ENCODE peak calls at places on chromosome 4, in seven cellular contexts. R is naive thymus-derived CD4-positive, alpha-beta T cell; D is cardiac muscle cell; K is H7; F is ascending aorta; A is astrocyte; Z is fibroblast of lung. G is an unnamed sample. For H3K27me3, the result is how much of the 10 kb centered on the place peaks cover.

GRCh38 chr4:188822698-188823097 is 683.5 kb downstream of the TRIML1 start:
- DNase-seq in A (no peak), F (no peak), K (peak), R (no peak), D (no peak), Z (no peak), G (no peak)

GRCh38 chr4:70927502-70928139 is 25.5 kb downstream of the MOB1B start:
- DNase-seq in K (no peak), F (no peak), Z (no peak), A (no peak), D (no peak), R (peak), G (no peak)

GRCh38 chr4:7282786-7283185 is 90.4 kb downstream of the SORCS2 start:
- DNase-seq in D (no peak), R (no peak), Z (no peak), A (no peak), F (no peak), K (no peak), G (no peak)

GRCh38 chr4:94416981-94417380 is 34.8 kb upstream of the PDLIM5 start:
- DNase-seq in F (no peak), K (no peak), Z (no peak), D (no peak), R (no peak), A (no peak), G (no peak)

GRCh38 chr4:88818650-88819470 is 121.2 kb upstream of the NAP1L5 start:
- DNase-seq in Z (peak), F (no peak), K (peak), R (peak), D (peak), A (no peak), G (peak)

GRCh38 chr4:128823025-128823661 is 13.6 kb downstream of the JADE1 start:
- DNase-seq in R (no peak), A (peak), F (no peak), D (peak), Z (peak), K (no peak), G (no peak)

GRCh38 chr4:44446801-44447562 is 1.6 kb downstream of the KCTD8 start:
- DNase-seq in A (no peak), D (peak), K (peak), R (no peak), Z (no peak), F (no peak), G (no peak)

GRCh38 chr4:110487873-110488272 is 11.9 kb downstream of the ENPEP start:
- DNase-seq in K (no peak), R (no peak), A (no peak), F (no peak), D (peak), Z (peak), G (no peak)

GRCh38 chr4:165301833-165302232 is 25.6 kb upstream of the MSMO1 start:
- DNase-seq in K (no peak), F (no peak), D (peak), R (peak), Z (peak), A (peak), G (no peak)

GRCh38 chr4:75939890-75940691 is 722 bp downstream of the NAAA start:
- DNase-seq in R (peak), D (peak), A (peak), Z (peak), F (peak), K (peak), G (peak)

GRCh38 chr4:44071959-44072955 is 376.4 kb downstream of the KCTD8 start:
- DNase-seq in R (no peak), K (no peak), F (no peak), A (no peak), Z (no peak), D (no peak), G (no peak)

GRCh38 chr4:161336016-161336415 is 827.8 kb downstream of the FSTL5 start:
- DNase-seq in K (no peak), D (no peak), A (peak), F (no peak), Z (no peak), R (no peak), G (no peak)

GRCh38 chr4:111854494-111855087 is 290.7 kb upstream of the FAM241A start:
- DNase-seq in F (no peak), K (peak), R (no peak), Z (peak), A (peak), D (peak), G (no peak)

GRCh38 chr4:1053080-1053661 is 41.7 kb downstream of the FGFRL1 start:
- DNase-seq in D (peak), K (peak), R (no peak), Z (peak), A (no peak), F (no peak), G (no peak)

GRCh38 chr4:70300215-70300614 is 34.6 kb upstream of the CABS1 start:
- DNase-seq in D (no peak), R (no peak), F (no peak), K (no peak), Z (no peak), A (no peak), G (no peak)

GRCh38 chr4:111718763-111719537 is 426.3 kb upstream of the FAM241A start:
- DNase-seq in D (no peak), A (no peak), F (no peak), R (no peak), Z (no peak), K (no peak), G (no peak)

GRCh38 chr4:38034986-38035882 is 75.0 kb downstream of the PTTG2 start:
- DNase-seq in Z (peak), R (peak), A (peak), F (no peak), D (peak), K (peak), G (peak)

GRCh38 chr4:15077969-15078368 is 75.7 kb downstream of the CPEB2 start:
- DNase-seq in R (no peak), F (no peak), D (peak), Z (peak), K (no peak), A (peak), G (no peak)

GRCh38 chr4:30536231-30536630 is 183.9 kb upstream of the PCDH7 start:
- DNase-seq in R (no peak), Z (peak), K (no peak), D (peak), F (no peak), A (peak), G (no peak)

GRCh38 chr4:29423836-29424721 is 1296.1 kb upstream of the PCDH7 start:
- DNase-seq in D (peak), A (peak), Z (peak), F (no peak), R (no peak), K (no peak), G (no peak)

GRCh38 chr4:3531306-3531886 is 826 bp downstream of the LRPAP1 start:
- DNase-seq in K (peak), F (no peak), D (peak), Z (peak), R (no peak), A (no peak), G (no peak)

GRCh38 chr4:177367336-177367735 is 57.7 kb downstream of the NEIL3 start:
- DNase-seq in K (peak), F (no peak), R (peak), Z (no peak), D (peak), A (peak), G (no peak)

GRCh38 chr4:3337357-3337732 is 44.5 kb downstream of the RGS12 start:
- DNase-seq in A (no peak), R (no peak), F (no peak), K (no peak), D (no peak), Z (no peak), G (no peak)

DNA sequence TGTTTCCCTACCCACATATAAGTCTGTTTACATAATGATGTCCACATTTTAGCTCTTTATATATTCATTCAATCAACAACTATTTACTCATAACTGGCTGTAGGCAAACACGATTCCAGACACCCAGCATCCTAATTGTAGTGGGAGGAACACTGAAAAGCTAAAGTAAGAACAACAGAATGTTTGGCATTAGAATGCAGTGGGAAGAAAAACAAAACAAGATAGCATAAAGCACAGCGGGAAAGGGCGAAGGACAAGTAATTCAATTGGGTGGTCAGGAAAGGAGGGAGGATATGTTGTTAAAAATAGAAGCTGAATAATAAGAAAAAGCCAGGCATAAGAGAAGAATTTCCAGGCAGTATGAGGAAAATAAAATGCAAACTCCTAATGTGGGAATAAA is 189.5 kb upstream of the FAT4 start:
- DNase-seq in F (no peak), Z (no peak), K (no peak), R (no peak), D (peak), A (no peak), G (no peak)
- H3K27me3 ChIP-seq in F (under half), Z (under half), K (under half), R (under half), D (under half), A (under half), G (under half)

DNA sequence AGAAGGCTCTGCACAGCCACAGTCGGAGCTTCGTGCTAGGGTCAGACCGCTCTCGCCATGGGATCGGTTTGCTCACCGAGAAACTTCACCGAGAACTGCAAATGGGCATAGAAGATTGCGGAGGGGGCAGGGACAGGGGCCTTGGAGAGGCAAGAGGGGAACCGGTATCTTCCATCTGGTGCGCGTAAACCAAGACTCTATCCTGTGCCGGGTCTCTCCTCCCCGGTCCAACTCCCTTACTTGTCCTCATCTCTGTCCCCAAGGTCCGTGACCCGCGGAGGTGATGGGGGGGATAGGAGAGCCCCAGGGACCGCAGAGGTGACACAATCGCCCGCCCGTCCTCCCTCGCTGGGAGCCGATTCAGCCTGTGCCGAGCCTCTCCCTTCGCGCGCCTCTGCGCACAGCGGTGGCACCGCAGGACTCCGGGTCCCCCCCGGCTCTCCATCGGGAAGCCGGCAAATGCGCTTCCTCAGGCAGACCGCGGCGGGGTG is 960 bp downstream of the SCD5 start:
- DNase-seq in D (peak), Z (peak), K (peak), A (peak), R (no peak), F (no peak), G (peak)
- H3K27me3 ChIP-seq in D (half or more), Z (under half), K (half or more), A (under half), R (under half), F (under half), G (under half)

GRCh38 chr4:16117164-16117563 is 33.3 kb upstream of the PROM1 start:
- DNase-seq in R (no peak), A (no peak), K (no peak), D (no peak), Z (no peak), F (no peak), G (no peak)

GRCh38 chr4:16116019-16116418 is 32.2 kb upstream of the PROM1 start:
- DNase-seq in A (no peak), Z (no peak), K (no peak), D (no peak), R (no peak), F (no peak), G (no peak)

GRCh38 chr4:16116493-16116990 is 32.7 kb upstream of the PROM1 start:
- DNase-seq in D (no peak), A (no peak), Z (no peak), R (no peak), F (no peak), K (no peak), G (no peak)

GRCh38 chr4:16113741-16114140 is 29.9 kb upstream of the PROM1 start:
- DNase-seq in F (no peak), A (no peak), Z (no peak), K (no peak), D (no peak), R (no peak), G (no peak)

GRCh38 chr4:16114546-16114945 is 30.7 kb upstream of the PROM1 start:
- DNase-seq in A (no peak), D (no peak), Z (no peak), R (no peak), K (no peak), F (no peak), G (no peak)
- H3K27me3 ChIP-seq in A (under half), D (under half), Z (under half), R (under half), K (under half), F (under half), G (under half)

GRCh38 chr4:84492290-84492689 is 6.8 kb downstream of the NKX6-1 start:
- DNase-seq in K (peak), R (no peak), D (no peak), Z (no peak), F (no peak), A (no peak), G (no peak)

GRCh38 chr4:84492737-84493091 is 6.4 kb downstream of the NKX6-1 start:
- DNase-seq in F (no peak), A (no peak), D (no peak), Z (no peak), R (no peak), K (peak), G (no peak)

GRCh38 chr4:84491420-84491819 is 7.7 kb downstream of the NKX6-1 start:
- DNase-seq in F (no peak), K (no peak), R (no peak), Z (no peak), D (no peak), A (no peak), G (no peak)

GRCh38 chr4:84493092-84493850 is 5.8 kb downstream of the NKX6-1 start:
- DNase-seq in F (no peak), Z (peak), R (no peak), A (peak), D (peak), K (peak), G (no peak)

DNA sequence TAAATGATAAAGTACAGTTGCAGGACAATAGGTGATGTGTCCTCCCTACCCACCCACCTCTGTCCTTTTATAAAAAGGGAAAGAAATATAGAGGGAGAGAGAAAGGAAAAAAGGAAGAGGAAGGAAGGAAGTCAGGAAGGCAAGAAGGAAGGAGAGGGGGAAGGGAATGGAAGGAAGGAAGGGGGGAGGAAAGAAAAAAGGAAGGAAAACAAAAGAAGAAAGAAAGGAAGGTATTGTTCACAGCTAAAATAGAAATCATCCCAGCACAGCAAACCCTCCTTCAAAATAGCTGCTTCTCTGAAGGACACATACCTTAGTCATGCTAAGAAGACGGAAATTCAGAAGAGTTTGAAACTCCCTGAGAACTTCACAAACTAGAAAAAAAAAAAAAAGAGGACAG is 8.4 kb downstream of the NKX6-1 start:
- DNase-seq in F (no peak), A (no peak), K (no peak), R (no peak), Z (no peak), D (no peak), G (no peak)
- H3K27me3 ChIP-seq in F (under half), A (half or more), K (half or more), R (under half), Z (under half), D (half or more), G (under half)

GRCh38 chr4:133147922-133148689 is 988 bp upstream of the PCDH10 start:
- DNase-seq in A (peak), F (no peak), K (peak), Z (peak), R (no peak), D (peak), G (no peak)

GRCh38 chr4:133148690-133149363 is at the start of gene PCDH10:
- DNase-seq in D (peak), R (peak), Z (peak), K (peak), A (peak), F (peak), G (no peak)

GRCh38 chr4:133146574-133147198 is 2.4 kb upstream of the PCDH10 start:
- DNase-seq in F (no peak), Z (peak), R (no peak), A (peak), K (peak), D (peak), G (no peak)

GRCh38 chr4:133146192-133146573 is 2.9 kb upstream of the PCDH10 start:
- DNase-seq in D (no peak), A (no peak), Z (no peak), R (no peak), F (no peak), K (no peak), G (no peak)

GRCh38 chr4:133147365-133147821 is 1.7 kb upstream of the PCDH10 start:
- DNase-seq in Z (no peak), R (no peak), K (peak), A (no peak), D (peak), F (no peak), G (no peak)
- H3K27me3 ChIP-seq in Z (under half), R (under half), K (half or more), A (under half), D (under half), F (under half), G (under half)

GRCh38 chr4:99612704-99613103 is 38.1 kb downstream of the MTTP start:
- DNase-seq in R (no peak), Z (no peak), F (no peak), K (no peak), A (no peak), D (no peak), G (no peak)

GRCh38 chr4:99608417-99608816 is 33.8 kb downstream of the MTTP start:
- DNase-seq in F (no peak), R (no peak), K (no peak), Z (no peak), D (no peak), A (no peak), G (no peak)

GRCh38 chr4:99614491-99614890 is 39.9 kb downstream of the MTTP start:
- DNase-seq in D (no peak), K (no peak), Z (no peak), A (no peak), F (no peak), R (no peak), G (no peak)

GRCh38 chr4:99612281-99612680 is 37.7 kb downstream of the MTTP start:
- DNase-seq in F (no peak), Z (no peak), R (no peak), A (no peak), K (no peak), D (no peak), G (no peak)

GRCh38 chr4:99610605-99611172 is 36.1 kb downstream of the MTTP start:
- DNase-seq in D (no peak), R (no peak), A (peak), Z (peak), K (no peak), F (no peak), G (no peak)
- H3K27me3 ChIP-seq in D (under half), R (under half), A (under half), Z (under half), K (under half), F (under half), G (under half)

DNA sequence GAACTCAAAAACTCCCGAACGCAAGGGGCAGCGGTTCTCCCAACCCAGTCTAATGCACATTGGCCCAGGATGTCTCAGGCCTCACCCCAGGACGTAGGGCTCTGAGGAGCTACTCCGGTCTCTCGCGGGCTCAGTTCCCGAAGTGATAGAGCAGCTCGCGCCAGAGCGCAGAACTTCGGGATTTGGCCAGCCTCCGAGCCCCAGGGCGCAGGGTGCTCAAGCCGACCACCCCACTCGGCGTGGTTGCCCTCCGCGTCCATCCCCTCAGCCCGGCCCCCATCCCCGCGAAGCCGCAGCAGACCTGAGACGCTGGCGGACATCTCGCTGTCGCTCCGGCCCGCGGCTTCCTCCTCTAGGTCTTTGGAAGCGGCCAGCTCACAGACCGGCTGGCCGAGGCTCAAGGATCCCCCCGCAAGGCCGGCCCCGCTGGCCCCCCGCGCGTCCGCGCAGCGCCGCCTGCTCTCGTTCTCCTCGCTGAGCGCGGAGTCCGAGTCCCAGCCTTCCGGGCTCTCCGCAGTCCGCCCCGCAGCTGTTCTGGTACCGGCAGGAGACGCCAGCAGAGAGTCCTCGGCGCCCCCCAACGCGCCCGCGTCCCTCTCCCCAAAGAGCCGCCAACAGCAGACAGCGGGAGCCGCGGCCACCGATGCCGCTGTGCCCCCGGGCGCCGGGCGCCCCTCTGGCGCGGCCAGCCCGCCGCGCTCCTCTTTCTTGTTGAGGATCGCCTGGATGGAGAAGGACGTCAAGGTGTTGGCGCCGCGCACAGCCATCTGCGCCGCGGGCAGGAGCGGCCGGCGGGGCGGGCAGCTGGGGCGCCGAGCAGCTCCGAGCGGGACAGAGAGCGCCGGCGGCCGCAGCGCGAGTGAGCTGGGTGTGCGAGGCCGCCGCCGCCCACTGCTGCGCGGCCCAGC is at the start of gene NKX3-2:
- DNase-seq in A (no peak), F (no peak), D (peak), R (no peak), Z (no peak), K (peak), G (no peak)
- H3K27me3 ChIP-seq in A (half or more), F (half or more), D (half or more), R (under half), Z (half or more), K (half or more), G (half or more)

DNA sequence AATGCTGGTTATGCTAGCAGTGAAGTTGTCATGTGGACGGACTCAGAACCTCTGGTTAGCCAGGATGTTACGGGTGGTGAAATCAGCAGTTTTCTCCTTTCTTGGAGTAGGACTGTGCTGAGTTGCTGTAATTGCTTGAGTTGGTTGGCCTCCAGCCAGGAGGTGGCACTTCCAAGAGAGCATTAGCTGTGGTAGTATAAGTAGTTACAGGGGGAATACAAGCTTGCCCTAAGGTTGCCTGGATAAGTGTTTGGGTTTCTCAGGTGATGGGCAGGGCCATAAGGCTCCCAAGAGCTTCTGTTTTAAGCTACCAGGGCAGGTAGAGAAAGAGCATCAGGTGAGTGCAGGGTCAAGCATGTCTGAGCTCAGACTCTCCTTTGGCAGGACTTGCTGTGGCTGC is 103.0 kb downstream of the ZNF518B start:
- DNase-seq in R (no peak), Z (no peak), A (no peak), F (no peak), D (peak), K (no peak), G (no peak)
- H3K27me3 ChIP-seq in R (under half), Z (under half), A (under half), F (under half), D (under half), K (under half), G (under half)

GRCh38 chr4:186722856-186723206 is 825 bp downstream of the FAT1 start:
- DNase-seq in F (no peak), A (no peak), Z (peak), K (no peak), D (no peak), R (no peak), G (no peak)
- H3K27me3 ChIP-seq in F (under half), A (under half), Z (under half), K (under half), D (under half), R (under half), G (under half)

G was measured in CD8-positive, alpha-beta T cell.